ENCODE peak calls at places on chromosomes 2 and 18, in ten cellular contexts. One of them, this sample, is unnamed.
A peak's percentile ranks its signal among the peaks of the same experiment; 100 is the strongest.

GRCh38 chr2:71614976-71615768 is 161.8 kb downstream of the DYSF start:
- DNase-seq in NCI-H1694 treated with DMSO at 0.1 percent for 48 hours: no peak
- DNase-seq in HT-29: no peak
- DNase-seq in stimulated activated CD4-positive, alpha-beta T cell treated with anti-CD3 and anti-CD28 coated beads, Interleukin-15, amount 100 ng/mL, for 24 hours: no peak
- DNase-seq in dermis microvascular lymphatic vessel endothelial cell: peak; percentile 65
- DNase-seq in posterior vena cava: peak; percentile 93
- DNase-seq in GM13977: no peak
- DNase-seq in naive thymus-derived CD4-positive, alpha-beta T cell: no peak
- DNase-seq in activated T-helper 1 cell treated with Interleukin-2 at 50 U/mL for 16 hours: no peak
- DNase-seq in tibial nerve: peak; percentile 38
- DNase-seq in this sample: no peak

GRCh38 chr2:223314831-223315230 is 262.8 kb downstream of the KCNE4 start:
- DNase-seq in tibial nerve: no peak
- DNase-seq in posterior vena cava: no peak
- DNase-seq in GM13977: no peak
- DNase-seq in HT-29: no peak
- DNase-seq in stimulated activated CD4-positive, alpha-beta T cell treated with anti-CD3 and anti-CD28 coated beads, Interleukin-15, amount 100 ng/mL, for 24 hours: no peak
- DNase-seq in activated T-helper 1 cell treated with Interleukin-2 at 50 U/mL for 16 hours: no peak
- DNase-seq in NCI-H1694 treated with DMSO at 0.1 percent for 48 hours: no peak
- DNase-seq in dermis microvascular lymphatic vessel endothelial cell: no peak
- DNase-seq in naive thymus-derived CD4-positive, alpha-beta T cell: no peak
- DNase-seq in this sample: no peak

GRCh38 chr2:239249781-239250180 is 151.0 kb downstream of the HDAC4 start:
- DNase-seq in activated T-helper 1 cell treated with Interleukin-2 at 50 U/mL for 16 hours: no peak
- DNase-seq in stimulated activated CD4-positive, alpha-beta T cell treated with anti-CD3 and anti-CD28 coated beads, Interleukin-15, amount 100 ng/mL, for 24 hours: no peak
- DNase-seq in tibial nerve: no peak
- DNase-seq in posterior vena cava: peak; percentile 91
- DNase-seq in dermis microvascular lymphatic vessel endothelial cell: no peak
- DNase-seq in GM13977: no peak
- DNase-seq in HT-29: no peak
- DNase-seq in naive thymus-derived CD4-positive, alpha-beta T cell: no peak
- DNase-seq in NCI-H1694 treated with DMSO at 0.1 percent for 48 hours: no peak
- DNase-seq in this sample: no peak

GRCh38 chr2:209613941-209614340 is 157.7 kb upstream of the UNC80 start:
- DNase-seq in activated T-helper 1 cell treated with Interleukin-2 at 50 U/mL for 16 hours: no peak
- DNase-seq in NCI-H1694 treated with DMSO at 0.1 percent for 48 hours: no peak
- DNase-seq in HT-29: no peak
- DNase-seq in tibial nerve: no peak
- DNase-seq in naive thymus-derived CD4-positive, alpha-beta T cell: no peak
- DNase-seq in posterior vena cava: no peak
- DNase-seq in stimulated activated CD4-positive, alpha-beta T cell treated with anti-CD3 and anti-CD28 coated beads, Interleukin-15, amount 100 ng/mL, for 24 hours: no peak
- DNase-seq in dermis microvascular lymphatic vessel endothelial cell: no peak
- DNase-seq in GM13977: no peak
- DNase-seq in this sample: no peak

GRCh38 chr18:66334534-66334933 is 269.4 kb downstream of the CDH19 start:
- DNase-seq in stimulated activated CD4-positive, alpha-beta T cell treated with anti-CD3 and anti-CD28 coated beads, Interleukin-15, amount 100 ng/mL, for 24 hours: no peak
- DNase-seq in GM13977: no peak
- DNase-seq in dermis microvascular lymphatic vessel endothelial cell: no peak
- DNase-seq in NCI-H1694 treated with DMSO at 0.1 percent for 48 hours: no peak
- DNase-seq in naive thymus-derived CD4-positive, alpha-beta T cell: no peak
- DNase-seq in tibial nerve: no peak
- DNase-seq in HT-29: no peak
- DNase-seq in activated T-helper 1 cell treated with Interleukin-2 at 50 U/mL for 16 hours: no peak
- DNase-seq in posterior vena cava: no peak
- DNase-seq in this sample: no peak

GRCh38 chr18:46628206-46628605 is 28.8 kb downstream of the LOXHD1 start:
- DNase-seq in dermis microvascular lymphatic vessel endothelial cell: no peak
- DNase-seq in tibial nerve: no peak
- DNase-seq in activated T-helper 1 cell treated with Interleukin-2 at 50 U/mL for 16 hours: no peak
- DNase-seq in NCI-H1694 treated with DMSO at 0.1 percent for 48 hours: peak; percentile 25
- DNase-seq in naive thymus-derived CD4-positive, alpha-beta T cell: no peak
- DNase-seq in HT-29: no peak
- DNase-seq in stimulated activated CD4-positive, alpha-beta T cell treated with anti-CD3 and anti-CD28 coated beads, Interleukin-15, amount 100 ng/mL, for 24 hours: no peak
- DNase-seq in GM13977: no peak
- DNase-seq in posterior vena cava: no peak
- DNase-seq in this sample: no peak

GRCh38 chr2:145906356-145906755 is 1386.4 kb upstream of the ZEB2 start:
- DNase-seq in posterior vena cava: no peak
- DNase-seq in GM13977: no peak
- DNase-seq in stimulated activated CD4-positive, alpha-beta T cell treated with anti-CD3 and anti-CD28 coated beads, Interleukin-15, amount 100 ng/mL, for 24 hours: no peak
- DNase-seq in naive thymus-derived CD4-positive, alpha-beta T cell: no peak
- DNase-seq in NCI-H1694 treated with DMSO at 0.1 percent for 48 hours: no peak
- DNase-seq in activated T-helper 1 cell treated with Interleukin-2 at 50 U/mL for 16 hours: no peak
- DNase-seq in HT-29: peak; percentile 78
- DNase-seq in tibial nerve: no peak
- DNase-seq in dermis microvascular lymphatic vessel endothelial cell: no peak
- DNase-seq in this sample: no peak

GRCh38 chr2:61318553-61318952 is 152.3 kb downstream of the USP34 start:
- DNase-seq in tibial nerve: no peak
- DNase-seq in NCI-H1694 treated with DMSO at 0.1 percent for 48 hours: no peak
- DNase-seq in naive thymus-derived CD4-positive, alpha-beta T cell: no peak
- DNase-seq in HT-29: no peak
- DNase-seq in GM13977: no peak
- DNase-seq in dermis microvascular lymphatic vessel endothelial cell: no peak
- DNase-seq in posterior vena cava: no peak
- DNase-seq in activated T-helper 1 cell treated with Interleukin-2 at 50 U/mL for 16 hours: no peak
- DNase-seq in stimulated activated CD4-positive, alpha-beta T cell treated with anti-CD3 and anti-CD28 coated beads, Interleukin-15, amount 100 ng/mL, for 24 hours: no peak
- DNase-seq in this sample: no peak

GRCh38 chr2:226137201-226137811 is 662.3 kb downstream of the IRS1 start:
- DNase-seq in GM13977: no peak
- DNase-seq in stimulated activated CD4-positive, alpha-beta T cell treated with anti-CD3 and anti-CD28 coated beads, Interleukin-15, amount 100 ng/mL, for 24 hours: no peak
- DNase-seq in naive thymus-derived CD4-positive, alpha-beta T cell: no peak
- DNase-seq in activated T-helper 1 cell treated with Interleukin-2 at 50 U/mL for 16 hours: no peak
- DNase-seq in tibial nerve: no peak
- DNase-seq in dermis microvascular lymphatic vessel endothelial cell: no peak
- DNase-seq in HT-29: peak; percentile 59
- DNase-seq in NCI-H1694 treated with DMSO at 0.1 percent for 48 hours: no peak
- DNase-seq in posterior vena cava: no peak
- DNase-seq in this sample: no peak

GRCh38 chr2:39532933-39533332 is 95.8 kb upstream of the MAP4K3 start:
- DNase-seq in HT-29: no peak
- DNase-seq in tibial nerve: no peak
- DNase-seq in stimulated activated CD4-positive, alpha-beta T cell treated with anti-CD3 and anti-CD28 coated beads, Interleukin-15, amount 100 ng/mL, for 24 hours: no peak
- DNase-seq in GM13977: no peak
- DNase-seq in posterior vena cava: no peak
- DNase-seq in activated T-helper 1 cell treated with Interleukin-2 at 50 U/mL for 16 hours: no peak
- DNase-seq in naive thymus-derived CD4-positive, alpha-beta T cell: no peak
- DNase-seq in dermis microvascular lymphatic vessel endothelial cell: no peak
- DNase-seq in NCI-H1694 treated with DMSO at 0.1 percent for 48 hours: no peak
- DNase-seq in this sample: no peak

GRCh38 chr18:58606236-58606635 is 22.7 kb downstream of the ALPK2 start:
- DNase-seq in tibial nerve: no peak
- DNase-seq in stimulated activated CD4-positive, alpha-beta T cell treated with anti-CD3 and anti-CD28 coated beads, Interleukin-15, amount 100 ng/mL, for 24 hours: no peak
- DNase-seq in naive thymus-derived CD4-positive, alpha-beta T cell: no peak
- DNase-seq in HT-29: no peak
- DNase-seq in dermis microvascular lymphatic vessel endothelial cell: no peak
- DNase-seq in activated T-helper 1 cell treated with Interleukin-2 at 50 U/mL for 16 hours: no peak
- DNase-seq in GM13977: no peak
- DNase-seq in NCI-H1694 treated with DMSO at 0.1 percent for 48 hours: no peak
- DNase-seq in posterior vena cava: no peak
- DNase-seq in this sample: no peak

GRCh38 chr2:124369181-124369580 is 344.1 kb downstream of the CNTNAP5 start:
- DNase-seq in GM13977: no peak
- DNase-seq in stimulated activated CD4-positive, alpha-beta T cell treated with anti-CD3 and anti-CD28 coated beads, Interleukin-15, amount 100 ng/mL, for 24 hours: no peak
- DNase-seq in HT-29: no peak
- DNase-seq in tibial nerve: no peak
- DNase-seq in naive thymus-derived CD4-positive, alpha-beta T cell: no peak
- DNase-seq in NCI-H1694 treated with DMSO at 0.1 percent for 48 hours: no peak
- DNase-seq in posterior vena cava: no peak
- DNase-seq in activated T-helper 1 cell treated with Interleukin-2 at 50 U/mL for 16 hours: no peak
- DNase-seq in dermis microvascular lymphatic vessel endothelial cell: no peak
- DNase-seq in this sample: no peak

GRCh38 chr2:20224716-20225293 is at the start of gene SDC1:
- DNase-seq in posterior vena cava: peak; percentile 75
- DNase-seq in activated T-helper 1 cell treated with Interleukin-2 at 50 U/mL for 16 hours: no peak
- DNase-seq in GM13977: peak; percentile 66
- DNase-seq in naive thymus-derived CD4-positive, alpha-beta T cell: no peak
- DNase-seq in NCI-H1694 treated with DMSO at 0.1 percent for 48 hours: no peak
- DNase-seq in HT-29: no peak
- DNase-seq in tibial nerve: no peak
- DNase-seq in stimulated activated CD4-positive, alpha-beta T cell treated with anti-CD3 and anti-CD28 coated beads, Interleukin-15, amount 100 ng/mL, for 24 hours: peak; percentile 28
- DNase-seq in dermis microvascular lymphatic vessel endothelial cell: no peak
- DNase-seq in this sample: no peak

GRCh38 chr2:218260742-218261423 is at the start of gene GPBAR1:
- DNase-seq in stimulated activated CD4-positive, alpha-beta T cell treated with anti-CD3 and anti-CD28 coated beads, Interleukin-15, amount 100 ng/mL, for 24 hours: no peak
- DNase-seq in posterior vena cava: peak; percentile 84
- DNase-seq in dermis microvascular lymphatic vessel endothelial cell: no peak
- DNase-seq in activated T-helper 1 cell treated with Interleukin-2 at 50 U/mL for 16 hours: no peak
- DNase-seq in NCI-H1694 treated with DMSO at 0.1 percent for 48 hours: no peak
- DNase-seq in HT-29: peak; percentile 57
- DNase-seq in GM13977: no peak
- DNase-seq in naive thymus-derived CD4-positive, alpha-beta T cell: no peak
- DNase-seq in tibial nerve: peak; percentile 21
- DNase-seq in this sample: no peak

GRCh38 chr2:9637330-9637729 is 6.5 kb upstream of the YWHAQ start:
- DNase-seq in dermis microvascular lymphatic vessel endothelial cell: no peak
- DNase-seq in tibial nerve: no peak
- DNase-seq in NCI-H1694 treated with DMSO at 0.1 percent for 48 hours: no peak
- DNase-seq in stimulated activated CD4-positive, alpha-beta T cell treated with anti-CD3 and anti-CD28 coated beads, Interleukin-15, amount 100 ng/mL, for 24 hours: no peak
- DNase-seq in GM13977: no peak
- DNase-seq in HT-29: no peak
- DNase-seq in posterior vena cava: no peak
- DNase-seq in naive thymus-derived CD4-positive, alpha-beta T cell: no peak
- DNase-seq in activated T-helper 1 cell treated with Interleukin-2 at 50 U/mL for 16 hours: no peak
- DNase-seq in this sample: no peak

GRCh38 chr2:11683486-11683885 is 13.5 kb upstream of the NTSR2 start:
- DNase-seq in dermis microvascular lymphatic vessel endothelial cell: no peak
- DNase-seq in NCI-H1694 treated with DMSO at 0.1 percent for 48 hours: no peak
- DNase-seq in naive thymus-derived CD4-positive, alpha-beta T cell: no peak
- DNase-seq in activated T-helper 1 cell treated with Interleukin-2 at 50 U/mL for 16 hours: no peak
- DNase-seq in HT-29: no peak
- DNase-seq in stimulated activated CD4-positive, alpha-beta T cell treated with anti-CD3 and anti-CD28 coated beads, Interleukin-15, amount 100 ng/mL, for 24 hours: no peak
- DNase-seq in tibial nerve: no peak
- DNase-seq in GM13977: no peak
- DNase-seq in posterior vena cava: peak; percentile 60
- DNase-seq in this sample: no peak

GRCh38 chr2:241545113-241545512 is 13.4 kb upstream of the BOK start:
- DNase-seq in tibial nerve: no peak
- DNase-seq in HT-29: no peak
- DNase-seq in naive thymus-derived CD4-positive, alpha-beta T cell: no peak
- DNase-seq in dermis microvascular lymphatic vessel endothelial cell: no peak
- DNase-seq in posterior vena cava: no peak
- DNase-seq in activated T-helper 1 cell treated with Interleukin-2 at 50 U/mL for 16 hours: no peak
- DNase-seq in NCI-H1694 treated with DMSO at 0.1 percent for 48 hours: no peak
- DNase-seq in GM13977: no peak
- DNase-seq in stimulated activated CD4-positive, alpha-beta T cell treated with anti-CD3 and anti-CD28 coated beads, Interleukin-15, amount 100 ng/mL, for 24 hours: no peak
- DNase-seq in this sample: no peak

GRCh38 chr2:45585267-45585861 is 25.7 kb downstream of the SRBD1 start:
- DNase-seq in tibial nerve: no peak
- DNase-seq in HT-29: peak; percentile 58
- DNase-seq in naive thymus-derived CD4-positive, alpha-beta T cell: no peak
- DNase-seq in stimulated activated CD4-positive, alpha-beta T cell treated with anti-CD3 and anti-CD28 coated beads, Interleukin-15, amount 100 ng/mL, for 24 hours: no peak
- DNase-seq in dermis microvascular lymphatic vessel endothelial cell: peak; percentile 71
- DNase-seq in GM13977: peak; percentile 26
- DNase-seq in posterior vena cava: no peak
- DNase-seq in activated T-helper 1 cell treated with Interleukin-2 at 50 U/mL for 16 hours: no peak
- DNase-seq in NCI-H1694 treated with DMSO at 0.1 percent for 48 hours: peak; percentile 54
- DNase-seq in this sample: no peak

GRCh38 chr2:121006783-121007489 is 271.3 kb downstream of the GLI2 start:
- DNase-seq in GM13977: no peak
- DNase-seq in tibial nerve: no peak
- DNase-seq in naive thymus-derived CD4-positive, alpha-beta T cell: no peak
- DNase-seq in activated T-helper 1 cell treated with Interleukin-2 at 50 U/mL for 16 hours: no peak
- DNase-seq in dermis microvascular lymphatic vessel endothelial cell: no peak
- DNase-seq in HT-29: no peak
- DNase-seq in NCI-H1694 treated with DMSO at 0.1 percent for 48 hours: no peak
- DNase-seq in stimulated activated CD4-positive, alpha-beta T cell treated with anti-CD3 and anti-CD28 coated beads, Interleukin-15, amount 100 ng/mL, for 24 hours: no peak
- DNase-seq in posterior vena cava: no peak
- DNase-seq in this sample: no peak

GRCh38 chr2:96245609-96246390 is 20.0 kb downstream of the TMEM127 start:
- DNase-seq in tibial nerve: no peak
- DNase-seq in activated T-helper 1 cell treated with Interleukin-2 at 50 U/mL for 16 hours: no peak
- DNase-seq in NCI-H1694 treated with DMSO at 0.1 percent for 48 hours: no peak
- DNase-seq in naive thymus-derived CD4-positive, alpha-beta T cell: no peak
- DNase-seq in posterior vena cava: no peak
- DNase-seq in dermis microvascular lymphatic vessel endothelial cell: no peak
- DNase-seq in stimulated activated CD4-positive, alpha-beta T cell treated with anti-CD3 and anti-CD28 coated beads, Interleukin-15, amount 100 ng/mL, for 24 hours: no peak
- DNase-seq in HT-29: no peak
- DNase-seq in GM13977: no peak
- DNase-seq in this sample: no peak

GRCh38 chr2:46847185-46847710 is 68.4 kb downstream of the MCFD2 start:
- DNase-seq in stimulated activated CD4-positive, alpha-beta T cell treated with anti-CD3 and anti-CD28 coated beads, Interleukin-15, amount 100 ng/mL, for 24 hours: no peak
- DNase-seq in naive thymus-derived CD4-positive, alpha-beta T cell: no peak
- DNase-seq in HT-29: peak; percentile 91
- DNase-seq in GM13977: no peak
- DNase-seq in NCI-H1694 treated with DMSO at 0.1 percent for 48 hours: peak; percentile 77
- DNase-seq in activated T-helper 1 cell treated with Interleukin-2 at 50 U/mL for 16 hours: no peak
- DNase-seq in tibial nerve: peak; percentile 89
- DNase-seq in posterior vena cava: peak; percentile 92
- DNase-seq in dermis microvascular lymphatic vessel endothelial cell: peak; percentile 96
- DNase-seq in this sample: no peak

GRCh38 chr18:47979611-47980200 is 49.2 kb upstream of the SMAD2 start:
- DNase-seq in dermis microvascular lymphatic vessel endothelial cell: no peak
- DNase-seq in activated T-helper 1 cell treated with Interleukin-2 at 50 U/mL for 16 hours: no peak
- DNase-seq in posterior vena cava: no peak
- DNase-seq in GM13977: no peak
- DNase-seq in stimulated activated CD4-positive, alpha-beta T cell treated with anti-CD3 and anti-CD28 coated beads, Interleukin-15, amount 100 ng/mL, for 24 hours: no peak
- DNase-seq in naive thymus-derived CD4-positive, alpha-beta T cell: no peak
- DNase-seq in tibial nerve: no peak
- DNase-seq in HT-29: no peak
- DNase-seq in NCI-H1694 treated with DMSO at 0.1 percent for 48 hours: no peak
- DNase-seq in this sample: no peak

GRCh38 chr18:79223431-79223830 is 154.2 kb downstream of the ATP9B start:
- DNase-seq in dermis microvascular lymphatic vessel endothelial cell: no peak
- DNase-seq in posterior vena cava: no peak
- DNase-seq in tibial nerve: no peak
- DNase-seq in stimulated activated CD4-positive, alpha-beta T cell treated with anti-CD3 and anti-CD28 coated beads, Interleukin-15, amount 100 ng/mL, for 24 hours: no peak
- DNase-seq in GM13977: no peak
- DNase-seq in naive thymus-derived CD4-positive, alpha-beta T cell: no peak
- DNase-seq in HT-29: no peak
- DNase-seq in activated T-helper 1 cell treated with Interleukin-2 at 50 U/mL for 16 hours: no peak
- DNase-seq in NCI-H1694 treated with DMSO at 0.1 percent for 48 hours: no peak
- DNase-seq in this sample: no peak

GRCh38 chr2:167181134-167181533 is 292.9 kb downstream of the XIRP2 start:
- DNase-seq in activated T-helper 1 cell treated with Interleukin-2 at 50 U/mL for 16 hours: no peak
- DNase-seq in tibial nerve: no peak
- DNase-seq in dermis microvascular lymphatic vessel endothelial cell: no peak
- DNase-seq in stimulated activated CD4-positive, alpha-beta T cell treated with anti-CD3 and anti-CD28 coated beads, Interleukin-15, amount 100 ng/mL, for 24 hours: no peak
- DNase-seq in posterior vena cava: no peak
- DNase-seq in GM13977: no peak
- DNase-seq in naive thymus-derived CD4-positive, alpha-beta T cell: no peak
- DNase-seq in NCI-H1694 treated with DMSO at 0.1 percent for 48 hours: no peak
- DNase-seq in HT-29: no peak
- DNase-seq in this sample: no peak

GRCh38 chr2:136242687-136243277 is 124.8 kb upstream of the CXCR4 start:
- DNase-seq in activated T-helper 1 cell treated with Interleukin-2 at 50 U/mL for 16 hours: peak; percentile 44
- DNase-seq in dermis microvascular lymphatic vessel endothelial cell: no peak
- DNase-seq in naive thymus-derived CD4-positive, alpha-beta T cell: no peak
- DNase-seq in HT-29: no peak
- DNase-seq in tibial nerve: no peak
- DNase-seq in GM13977: no peak
- DNase-seq in stimulated activated CD4-positive, alpha-beta T cell treated with anti-CD3 and anti-CD28 coated beads, Interleukin-15, amount 100 ng/mL, for 24 hours: peak; percentile 53
- DNase-seq in NCI-H1694 treated with DMSO at 0.1 percent for 48 hours: no peak
- DNase-seq in posterior vena cava: no peak
- DNase-seq in this sample: no peak

GRCh38 chr2:172643142-172643541 is 87.3 kb downstream of the PDK1 start:
- DNase-seq in dermis microvascular lymphatic vessel endothelial cell: no peak
- DNase-seq in GM13977: no peak
- DNase-seq in NCI-H1694 treated with DMSO at 0.1 percent for 48 hours: no peak
- DNase-seq in posterior vena cava: no peak
- DNase-seq in activated T-helper 1 cell treated with Interleukin-2 at 50 U/mL for 16 hours: no peak
- DNase-seq in naive thymus-derived CD4-positive, alpha-beta T cell: no peak
- DNase-seq in stimulated activated CD4-positive, alpha-beta T cell treated with anti-CD3 and anti-CD28 coated beads, Interleukin-15, amount 100 ng/mL, for 24 hours: peak; percentile 27
- DNase-seq in HT-29: no peak
- DNase-seq in tibial nerve: no peak
- DNase-seq in this sample: no peak

GRCh38 chr2:1993711-1994682 is 249.7 kb upstream of the PXDN start:
- DNase-seq in activated T-helper 1 cell treated with Interleukin-2 at 50 U/mL for 16 hours: no peak
- DNase-seq in stimulated activated CD4-positive, alpha-beta T cell treated with anti-CD3 and anti-CD28 coated beads, Interleukin-15, amount 100 ng/mL, for 24 hours: no peak
- DNase-seq in posterior vena cava: no peak
- DNase-seq in tibial nerve: no peak
- DNase-seq in HT-29: no peak
- DNase-seq in naive thymus-derived CD4-positive, alpha-beta T cell: no peak
- DNase-seq in dermis microvascular lymphatic vessel endothelial cell: peak; percentile 94
- DNase-seq in NCI-H1694 treated with DMSO at 0.1 percent for 48 hours: no peak
- DNase-seq in GM13977: no peak
- DNase-seq in this sample: peak; percentile 72

GRCh38 chr2:192267484-192267883 is 72.8 kb upstream of the TMEFF2 start:
- DNase-seq in posterior vena cava: no peak
- DNase-seq in NCI-H1694 treated with DMSO at 0.1 percent for 48 hours: no peak
- DNase-seq in activated T-helper 1 cell treated with Interleukin-2 at 50 U/mL for 16 hours: no peak
- DNase-seq in tibial nerve: no peak
- DNase-seq in naive thymus-derived CD4-positive, alpha-beta T cell: no peak
- DNase-seq in HT-29: no peak
- DNase-seq in dermis microvascular lymphatic vessel endothelial cell: peak; percentile 48
- DNase-seq in GM13977: no peak
- DNase-seq in stimulated activated CD4-positive, alpha-beta T cell treated with anti-CD3 and anti-CD28 coated beads, Interleukin-15, amount 100 ng/mL, for 24 hours: no peak
- DNase-seq in this sample: peak; percentile 68